ENCODE peak calls at places on chromosomes 11 and 22, in six cellular contexts. O, V, N, I, A and B are unnamed samples.
A peak's percentile ranks its signal among the peaks of the same experiment; 100 is the strongest.

GRCh38 chr11:125221499-125221898 is 56.9 kb downstream of the PKNOX2 start:
- DNase-seq in O (no peak), V (no peak), N (no peak), I (no peak), A (no peak), B (no peak)

GRCh38 chr11:64359712-64360402 is 895 bp downstream of the RPS6KA4 start:
- DNase-seq in O (peak; percentile 73), V (no peak), N (peak; percentile 41), I (no peak), A (no peak), B (no peak)

GRCh38 chr11:96567193-96567592 is 177.4 kb downstream of the JRKL start:
- DNase-seq in O (no peak), V (peak; percentile 46), N (no peak), I (no peak), A (no peak), B (no peak)

GRCh38 chr22:49272546-49273125 is 555.0 kb downstream of the BRD1 start:
- DNase-seq in O (no peak), V (no peak), N (no peak), I (no peak), A (no peak), B (no peak)

GRCh38 chr11:123052884-123053721 is 8.8 kb downstream of the HSPA8 start:
- DNase-seq in O (peak; percentile 28), V (no peak), N (no peak), I (no peak), A (no peak), B (no peak)

GRCh38 chr11:72624496-72625201 is 49.6 kb downstream of the PDE2A start:
- DNase-seq in O (peak; percentile 26), V (no peak), N (no peak), I (peak; percentile 75), A (peak; percentile 73), B (no peak)

GRCh38 chr11:76083563-76084451 is 122.5 kb downstream of the WNT11 start:
- DNase-seq in O (no peak), V (no peak), N (no peak), I (no peak), A (no peak), B (no peak)

GRCh38 chr11:107275632-107276031 is 182.0 kb downstream of the CWF19L2 start:
- DNase-seq in O (no peak), V (no peak), N (no peak), I (no peak), A (no peak), B (no peak)

GRCh38 chr11:44097821-44098220 is 2.3 kb downstream of the EXT2 start:
- DNase-seq in O (no peak), V (no peak), N (no peak), I (no peak), A (no peak), B (no peak)